ENCODE peak calls at places on chromosomes 3 and 15, in six cellular contexts. N is NCI-H524; Z is fibroblast of mammary gland; B is activated CD4-positive, alpha-beta T cell treated with anti-CD3 and anti-CD28 coated beads, Interleukin-2, amount 10 ng/mL, durations not matched to agents 7 days and 5 days; J is aorta; R is NCI-H345. T is an unnamed sample.

GRCh38 chr15:97940993-97941392 is 19.5 kb upstream of the ARRDC4 start:
- DNase-seq in N (no peak), Z (no peak), B (no peak), J (no peak), R (no peak), T (no peak)

GRCh38 chr15:101187820-101188516 is 63.9 kb downstream of the CHSY1 start:
- DNase-seq in N (no peak), Z (peak), B (no peak), J (no peak), R (no peak), T (no peak)

GRCh38 chr15:67076147-67076843 is 10.9 kb downstream of the SMAD3 start:
- DNase-seq in N (no peak), Z (peak), B (no peak), J (peak), R (no peak), T (no peak)

GRCh38 chr3:169149349-169149890 is 514.1 kb downstream of the MECOM start:
- DNase-seq in N (peak), Z (peak), B (peak), J (peak), R (peak), T (peak)

GRCh38 chr15:28947241-28947674 is 61.5 kb downstream of the APBA2 start:
- DNase-seq in N (no peak), Z (no peak), B (no peak), J (peak), R (no peak), T (no peak)

GRCh38 chr3:71358243-71358642 is 225.3 kb downstream of the FOXP1 start:
- DNase-seq in N (no peak), Z (no peak), B (no peak), J (no peak), R (no peak), T (no peak)

GRCh38 chr15:101689901-101690300 is 34.4 kb downstream of the TARS3 start:
- DNase-seq in N (no peak), Z (peak), B (no peak), J (no peak), R (no peak), T (no peak)

GRCh38 chr3:14371573-14372474 is 30.6 kb upstream of the SLC6A6 start:
- DNase-seq in N (peak), Z (peak), B (no peak), J (peak), R (peak), T (no peak)

GRCh38 chr3:31896643-31897433 is 84.2 kb downstream of the OSBPL10 start:
- DNase-seq in N (no peak), Z (no peak), B (no peak), J (no peak), R (no peak), T (no peak)

GRCh38 chr3:11563159-11563558 is 80.6 kb downstream of the VGLL4 start:
- DNase-seq in N (no peak), Z (no peak), B (no peak), J (no peak), R (no peak), T (no peak)

GRCh38 chr15:56815247-56815646 is 81.9 kb upstream of the ZNF280D start:
- DNase-seq in N (no peak), Z (no peak), B (no peak), J (no peak), R (no peak), T (no peak)

GRCh38 chr3:54393150-54393549 is 270.8 kb downstream of the CACNA2D3 start:
- DNase-seq in N (no peak), Z (no peak), B (no peak), J (no peak), R (no peak), T (no peak)

GRCh38 chr3:35946857-35947514 is 307.7 kb downstream of the ARPP21 start:
- DNase-seq in N (peak), Z (no peak), B (no peak), J (no peak), R (peak), T (peak)

GRCh38 chr3:24067483-24067882 is 122.4 kb downstream of the NR1D2 start:
- DNase-seq in N (no peak), Z (peak), B (no peak), J (no peak), R (no peak), T (no peak)

GRCh38 chr15:67142142-67143092 is 77.0 kb downstream of the SMAD3 start:
- DNase-seq in N (no peak), Z (peak), B (no peak), J (no peak), R (no peak), T (no peak)

GRCh38 chr3:23696842-23697241 is 108.9 kb upstream of the UBE2E1 start:
- DNase-seq in N (peak), Z (peak), B (no peak), J (no peak), R (no peak), T (no peak)

GRCh38 chr3:22378869-22379268 is 627.9 kb upstream of the ZNF385D start:
- DNase-seq in N (peak), Z (no peak), B (no peak), J (no peak), R (no peak), T (no peak)

GRCh38 chr3:134867277-134867676 is 72.2 kb downstream of the EPHB1 start:
- DNase-seq in N (no peak), Z (no peak), B (no peak), J (no peak), R (no peak), T (no peak)

GRCh38 chr3:129966876-129967275 is 7.6 kb upstream of the TRH start:
- DNase-seq in N (no peak), Z (no peak), B (no peak), J (no peak), R (no peak), T (no peak)

GRCh38 chr3:47896736-47897135 is 93.8 kb downstream of the DHX30 start:
- DNase-seq in N (no peak), Z (no peak), B (no peak), J (no peak), R (no peak), T (no peak)

GRCh38 chr3:62439978-62440377 is 66.6 kb upstream of the FEZF2 start:
- DNase-seq in N (no peak), Z (no peak), B (no peak), J (no peak), R (no peak), T (no peak)

GRCh38 chr3:60703008-60703407 is 548.2 kb downstream of the FHIT start:
- DNase-seq in N (no peak), Z (no peak), B (no peak), J (no peak), R (no peak), T (no peak)

GRCh38 chr3:112811150-112811884 is 35.3 kb downstream of the CD200R1L start:
- DNase-seq in N (no peak), Z (peak), B (no peak), J (peak), R (no peak), T (peak)

GRCh38 chr15:90213818-90214204 is 12.7 kb downstream of the SEMA4B start:
- DNase-seq in N (peak), Z (no peak), B (no peak), J (peak), R (no peak), T (no peak)

GRCh38 chr3:30513374-30514152 is 92.8 kb upstream of the TGFBR2 start:
- DNase-seq in N (no peak), Z (no peak), B (no peak), J (no peak), R (no peak), T (no peak)

T was measured in NCI-H2171.